ENCODE peak calls at places on chromosomes 1 and 21, in ten cellular contexts. V, Q, E, N, O, D, X, M, F and S are unnamed samples.

GRCh38 chr1:232629250-232630046 is 485 bp downstream of the SIPA1L2 start:
- DNase-seq in X (peak; percentile 61), O (no peak), F (no peak), D (no peak), M (peak; percentile 62), N (no peak), Q (no peak), E (no peak), V (no peak), S (peak; percentile 39)

GRCh38 chr1:88800382-88801051 is 90.8 kb downstream of the GTF2B start:
- DNase-seq in F (no peak), M (peak; percentile 70), Q (peak; percentile 17), D (no peak), N (peak; percentile 50), V (peak; percentile 30), O (peak; percentile 40), X (no peak), E (no peak), S (peak; percentile 11)

GRCh38 chr1:212727386-212728181 is 27.9 kb upstream of the BATF3 start:
- DNase-seq in D (no peak), X (no peak), F (no peak), E (no peak), V (no peak), Q (no peak), N (no peak), O (no peak), M (no peak), S (no peak)

GRCh38 chr1:177983824-177984528 is 14.1 kb upstream of the SEC16B start:
- DNase-seq in V (no peak), E (no peak), X (peak; percentile 68), O (no peak), Q (no peak), D (peak; percentile 80), M (no peak), F (no peak), N (no peak), S (peak; percentile 46)

GRCh38 chr1:75615664-75616435 is 4.9 kb upstream of the SLC44A5 start:
- DNase-seq in M (peak; percentile 44), F (peak; percentile 33), X (peak; percentile 60), Q (no peak), N (peak; percentile 32), E (peak; percentile 85), O (no peak), V (no peak), D (no peak), S (peak; percentile 37)

GRCh38 chr1:206691604-206692003 is 6.9 kb downstream of the MAPKAPK2 start:
- DNase-seq in X (peak; percentile 82), Q (no peak), V (no peak), F (no peak), E (no peak), D (no peak), M (no peak), O (no peak), N (peak; percentile 89), S (peak; percentile 89)

GRCh38 chr1:66506991-66507390 is 27.0 kb upstream of the SGIP1 start:
- DNase-seq in X (no peak), V (no peak), E (no peak), O (no peak), F (no peak), Q (no peak), D (no peak), N (no peak), M (no peak), S (no peak)

GRCh38 chr1:64766385-64766784 is 21.5 kb downstream of the RAVER2 start:
- DNase-seq in N (no peak), E (no peak), O (no peak), X (no peak), D (no peak), V (no peak), F (no peak), Q (no peak), M (no peak), S (no peak)

GRCh38 chr1:225736651-225737097 is 41.0 kb upstream of the SRP9 start:
- DNase-seq in Q (no peak), X (no peak), D (no peak), E (no peak), O (no peak), F (no peak), N (no peak), V (no peak), M (no peak), S (no peak)

GRCh38 chr1:228827026-228827425 is 91.7 kb downstream of the RHOU start:
- DNase-seq in X (no peak), E (no peak), F (no peak), D (no peak), V (no peak), M (no peak), O (no peak), N (no peak), Q (no peak), S (no peak)

GRCh38 chr1:203036135-203036534 is 9.8 kb downstream of the PPFIA4 start:
- DNase-seq in O (no peak), N (no peak), E (no peak), V (no peak), X (no peak), M (no peak), Q (no peak), D (no peak), F (no peak), S (no peak)

GRCh38 chr1:248686815-248687214 is 15.8 kb downstream of the OR14I1 start:
- DNase-seq in O (no peak), D (no peak), M (peak; percentile 54), N (peak; percentile 42), V (no peak), F (peak; percentile 47), E (no peak), X (no peak), Q (no peak), S (no peak)

GRCh38 chr1:216034506-216034905 is 388.7 kb downstream of the USH2A start:
- DNase-seq in Q (no peak), V (no peak), E (no peak), D (no peak), F (no peak), M (no peak), N (peak; percentile 53), X (no peak), O (no peak), S (no peak)

GRCh38 chr1:31111290-31111951 is 45.9 kb upstream of the PUM1 start:
- DNase-seq in D (no peak), V (no peak), M (peak; percentile 55), X (peak; percentile 72), N (peak; percentile 16), E (no peak), F (no peak), O (no peak), Q (no peak), S (peak; percentile 77)

GRCh38 chr1:47894718-47895393 is 102.3 kb downstream of the TRABD2B start:
- DNase-seq in M (peak; percentile 89), Q (no peak), D (no peak), V (no peak), N (no peak), E (no peak), X (no peak), F (no peak), O (no peak), S (peak; percentile 94)

GRCh38 chr21:34946385-34947121 is 102.5 kb downstream of the RUNX1 start:
- DNase-seq in N (no peak), Q (no peak), O (no peak), M (no peak), X (no peak), D (no peak), E (no peak), F (no peak), V (no peak), S (no peak)

GRCh38 chr1:208497866-208498541 is 253.8 kb upstream of the PLXNA2 start:
- DNase-seq in D (no peak), X (no peak), V (no peak), Q (no peak), M (no peak), E (no peak), F (no peak), O (no peak), N (no peak), S (no peak)

GRCh38 chr1:200139661-200140250 is 112.2 kb downstream of the NR5A2 start:
- DNase-seq in E (no peak), Q (no peak), O (no peak), M (peak; percentile 55), X (no peak), D (no peak), N (peak; percentile 63), F (peak; percentile 42), V (peak; percentile 53), S (no peak)

GRCh38 chr1:209625205-209625549 is 27.0 kb downstream of the LAMB3 start:
- DNase-seq in X (peak; percentile 88), E (no peak), N (peak; percentile 49), O (no peak), F (no peak), D (no peak), V (no peak), Q (no peak), M (no peak), S (no peak)

GRCh38 chr1:70486676-70487470 is 75.8 kb downstream of the CTH start:
- DNase-seq in E (no peak), V (no peak), O (no peak), Q (no peak), F (no peak), D (peak; percentile 49), N (peak; percentile 81), M (no peak), X (no peak), S (peak; percentile 24)

GRCh38 chr21:38645282-38645681 is 147.0 kb upstream of the ERG start:
- DNase-seq in M (no peak), Q (no peak), D (no peak), E (no peak), X (no peak), O (no peak), V (no peak), F (no peak), N (no peak), S (no peak)

GRCh38 chr1:159171254-159171687 is at the start of gene CADM3:
- DNase-seq in O (no peak), M (no peak), N (no peak), Q (no peak), E (no peak), V (no peak), F (no peak), X (peak; percentile 56), D (no peak), S (no peak)

GRCh38 chr21:35437941-35438340 is 388.8 kb upstream of the RUNX1 start:
- DNase-seq in F (no peak), M (no peak), E (no peak), D (no peak), N (no peak), O (no peak), X (no peak), V (no peak), Q (no peak), S (no peak)

GRCh38 chr1:12052997-12053686 is 10.0 kb upstream of the TNFRSF8 start:
- DNase-seq in D (no peak), V (no peak), O (no peak), F (no peak), M (no peak), E (no peak), Q (no peak), N (no peak), X (peak; percentile 83), S (peak; percentile 48)

GRCh38 chr1:160340866-160341265 is 2.2 kb downstream of the COPA start:
- DNase-seq in V (no peak), E (no peak), N (no peak), D (no peak), Q (no peak), F (no peak), O (no peak), M (no peak), X (no peak), S (no peak)